ENCODE peak calls at places on chromosomes 6 and 20, in nine cellular contexts. F is stimulated activated CD8-positive, alpha-beta memory T cell treated with anti-CD3 and anti-CD28 coated beads, Interleukin-15, amount 100 ng/mL, for 1 hour; N is OCI-LY7; Q is ELR; C is right atrium auricular region; A is NAMALWA; T is NCI-H1105; J is central memory CD8-positive, alpha-beta T cell; Z is neural progenitor cell. M is an unnamed sample.
A peak's percentile ranks its signal among the peaks of the same experiment; 100 is the strongest.

GRCh38 chr6:84921891-84922290 is 157.5 kb upstream of the TBX18 start:
- DNase-seq in Z (no peak), C (no peak), T (no peak), F (no peak), N (no peak), Q (peak; percentile 1), A (no peak), J (no peak), M (no peak)

GRCh38 chr6:65182681-65183080 is 524.3 kb downstream of the EYS start:
- DNase-seq in F (no peak), T (no peak), J (no peak), C (no peak), Z (no peak), N (no peak), A (no peak), Q (no peak), M (no peak)

GRCh38 chr20:56328861-56329260 is 29.9 kb upstream of the FAM210B start:
- DNase-seq in C (no peak), N (peak; percentile 12), A (peak; percentile 23), Q (peak; percentile 42), Z (peak; percentile 51), J (no peak), T (no peak), F (no peak), M (no peak)

GRCh38 chr20:11502668-11503067 is 415.0 kb upstream of the BTBD3 start:
- DNase-seq in J (no peak), Q (no peak), F (no peak), C (no peak), N (no peak), T (no peak), Z (no peak), A (no peak), M (no peak)

GRCh38 chr6:34232901-34233300 is 3.8 kb upstream of the HMGA1 start:
- DNase-seq in F (no peak), N (no peak), Z (no peak), A (no peak), Q (no peak), J (no peak), T (no peak), C (no peak), M (no peak)

GRCh38 chr6:32785781-32786533 is 22.6 kb upstream of the HLA-DQB2 start:
- DNase-seq in T (peak; percentile 40), Z (peak; percentile 75), C (no peak), J (no peak), Q (peak; percentile 68), F (no peak), A (peak; percentile 78), N (peak; percentile 73), M (no peak)

GRCh38 chr6:43698584-43699349 is 11.2 kb upstream of the MRPS18A start:
- DNase-seq in C (no peak), J (no peak), T (no peak), F (no peak), A (no peak), Q (peak; percentile 43), Z (peak; percentile 30), N (no peak), M (no peak)

GRCh38 chr20:3115190-3116107 is 30.9 kb upstream of the AVP start:
- DNase-seq in C (no peak), T (no peak), Q (peak; percentile 72), J (no peak), N (peak; percentile 53), Z (peak; percentile 82), A (peak; percentile 51), F (no peak), M (no peak)

GRCh38 chr20:11168026-11168425 is 494.2 kb upstream of the JAG1 start:
- DNase-seq in T (no peak), Z (no peak), F (no peak), Q (no peak), C (no peak), J (no peak), N (no peak), A (no peak), M (no peak)

GRCh38 chr6:133240511-133241087 is 558 bp upstream of the EYA4 start:
- DNase-seq in Q (peak; percentile 24), T (no peak), A (no peak), N (no peak), F (no peak), J (no peak), C (no peak), Z (peak; percentile 70), M (no peak)

GRCh38 chr6:159578629-159579028 is 114.4 kb downstream of the SOD2 start:
- DNase-seq in N (no peak), Z (no peak), T (no peak), F (no peak), A (no peak), J (no peak), C (no peak), Q (no peak), M (no peak)

GRCh38 chr20:47875302-47876025 is 90.2 kb upstream of the SULF2 start:
- DNase-seq in A (no peak), Z (no peak), N (no peak), C (no peak), T (no peak), J (no peak), F (no peak), Q (peak; percentile 27), M (no peak)

GRCh38 chr6:56984374-56984773 is 29.5 kb downstream of the BEND6 start:
- DNase-seq in J (no peak), A (no peak), C (no peak), N (no peak), Q (no peak), F (no peak), Z (no peak), T (no peak), M (no peak)

GRCh38 chr6:40912158-40912946 is 126.7 kb downstream of the UNC5CL start:
- DNase-seq in Z (peak; percentile 51), Q (peak; percentile 25), T (peak; percentile 81), C (no peak), A (peak; percentile 72), N (peak; percentile 10), F (no peak), J (no peak), M (no peak)

GRCh38 chr20:41213150-41213820 is 75.9 kb downstream of the PLCG1 start:
- DNase-seq in Q (peak; percentile 48), Z (no peak), T (peak; percentile 36), N (no peak), F (no peak), A (no peak), J (no peak), C (no peak), M (no peak)

GRCh38 chr20:44409132-44409600 is 53.7 kb downstream of the HNF4A start:
- DNase-seq in F (no peak), Q (peak; percentile 45), J (no peak), Z (no peak), A (no peak), C (no peak), T (no peak), N (no peak), M (no peak)

GRCh38 chr6:132414761-132415160 is 13.5 kb upstream of the MOXD1 start:
- DNase-seq in Z (no peak), C (no peak), J (no peak), N (no peak), A (no peak), T (no peak), Q (peak; percentile 68), F (no peak), M (no peak)

GRCh38 chr6:48194596-48195295 is 83.7 kb upstream of the PTCHD4 start:
- DNase-seq in Q (no peak), C (no peak), F (no peak), A (no peak), N (no peak), T (no peak), Z (no peak), J (no peak), M (no peak)

GRCh38 chr20:60960500-60960899 is 291.6 kb upstream of the CDH4 start:
- DNase-seq in Z (no peak), N (no peak), Q (no peak), C (no peak), A (no peak), F (no peak), J (no peak), T (no peak), M (no peak)

GRCh38 chr6:31354248-31354647 is 2.7 kb downstream of the HLA-B start:
- DNase-seq in N (no peak), F (no peak), C (no peak), Q (no peak), Z (no peak), J (no peak), T (no peak), A (no peak), M (no peak)

GRCh38 chr6:55937227-55937626 is 61.8 kb upstream of the BMP5 start:
- DNase-seq in A (no peak), C (no peak), Z (no peak), F (no peak), J (no peak), Q (no peak), T (no peak), N (no peak), M (no peak)

GRCh38 chr6:57013501-57013900 is 33.0 kb upstream of the KIAA1586 start:
- DNase-seq in F (no peak), A (no peak), Q (peak; percentile 90), T (no peak), Z (no peak), J (no peak), N (no peak), C (no peak), M (no peak)

GRCh38 chr6:126643352-126643751 is 303.4 kb downstream of the CENPW start:
- DNase-seq in J (no peak), T (no peak), Q (no peak), F (no peak), Z (no peak), N (no peak), C (no peak), A (no peak), M (no peak)

GRCh38 chr20:34977365-34978091 is 21.9 kb downstream of the MYH7B start:
- DNase-seq in Z (no peak), A (no peak), C (no peak), N (no peak), F (no peak), J (no peak), Q (no peak), T (no peak), M (no peak)

GRCh38 chr6:46203388-46203787 is 32.6 kb upstream of the ENPP5 start:
- DNase-seq in N (no peak), A (no peak), Q (no peak), T (no peak), F (no peak), J (no peak), Z (no peak), C (no peak), M (no peak)

GRCh38 chr6:3343089-3343901 is 84.5 kb downstream of the PSMG4 start:
- DNase-seq in F (no peak), Z (no peak), C (no peak), A (no peak), J (no peak), Q (no peak), N (no peak), T (no peak), M (no peak)

GRCh38 chr6:166351715-166352285 is 9.5 kb upstream of the SFT2D1 start:
- DNase-seq in J (no peak), N (peak; percentile 10), C (no peak), Z (peak; percentile 41), A (peak; percentile 88), F (no peak), Q (peak; percentile 20), T (peak; percentile 96), M (no peak)

GRCh38 chr6:31190488-31190887 is 20.0 kb upstream of the POU5F1 start:
- DNase-seq in N (peak; percentile 85), C (no peak), Q (no peak), T (no peak), Z (no peak), A (no peak), F (no peak), J (no peak), M (no peak)

GRCh38 chr6:140346461-140346860 is 972.0 kb upstream of the CITED2 start:
- DNase-seq in N (no peak), Z (no peak), A (no peak), J (no peak), F (no peak), Q (peak; percentile 42), T (no peak), C (no peak), M (no peak)

GRCh38 chr6:163324928-163325784 is 89.4 kb upstream of the QKI start:
- DNase-seq in A (no peak), C (peak; percentile 70), Q (no peak), J (no peak), N (no peak), Z (no peak), F (no peak), T (no peak), M (no peak)

GRCh38 chr6:90610291-90610670 is 23.4 kb upstream of the MAP3K7 start:
- DNase-seq in T (no peak), F (no peak), J (no peak), C (no peak), A (no peak), Z (peak; percentile 40), N (no peak), Q (peak; percentile 11), M (no peak)

M was measured in mesenteric fat pad.